ENCODE peak calls at places on chromosome 6, in five cellular contexts. B is psoas muscle, P is GM20000, V is AG09309, O is thyroid gland. A is an unnamed sample.

GRCh38 chr6:157898169-157898568 is 75.1 kb downstream of the SNX9 start:
- DNase-seq in B (no peak), P (no peak), V (no peak), O (no peak), A (no peak)

GRCh38 chr6:2630891-2631458 is 119.7 kb downstream of the MYLK4 start:
- DNase-seq in B (no peak), P (no peak), V (no peak), O (no peak), A (no peak)

GRCh38 chr6:156686429-156686939 is 90.7 kb upstream of the ARID1B start:
- DNase-seq in B (no peak), P (peak), V (no peak), O (peak), A (peak)

GRCh38 chr6:157822221-157823000 is 635 bp upstream of the SNX9 start:
- DNase-seq in B (peak), P (no peak), V (no peak), O (peak), A (no peak)

GRCh38 chr6:32087574-32088486 is 21.3 kb downstream of the TNXB start:
- DNase-seq in B (peak), P (peak), V (no peak), O (peak), A (peak)

GRCh38 chr6:83071023-83071422 is 3.6 kb downstream of the DOP1A start:
- DNase-seq in B (no peak), P (peak), V (no peak), O (no peak), A (peak)

GRCh38 chr6:34486106-34486740 is 20.3 kb downstream of the PACSIN1 start:
- DNase-seq in B (no peak), P (no peak), V (no peak), O (no peak), A (no peak)

GRCh38 chr6:116444092-116444491 is 17.1 kb upstream of the CALHM6 start:
- DNase-seq in B (no peak), P (peak), V (no peak), O (no peak), A (no peak)

GRCh38 chr6:25788305-25788922 is 33.9 kb downstream of the SLC17A4 start:
- DNase-seq in B (no peak), P (peak), V (peak), O (peak), A (peak)

GRCh38 chr6:54846243-54846856 is at the start of gene FAM83B:
- DNase-seq in B (peak), P (no peak), V (no peak), O (peak), A (no peak)

GRCh38 chr6:137432054-137432545 is 62.1 kb downstream of the OLIG3 start:
- DNase-seq in B (no peak), P (no peak), V (no peak), O (no peak), A (no peak)

GRCh38 chr6:83199865-83200230 is 6.7 kb downstream of the RWDD2A start:
- DNase-seq in B (no peak), P (no peak), V (no peak), O (no peak), A (no peak)

GRCh38 chr6:98931710-98932109 is 16.0 kb downstream of the FBXL4 start:
- DNase-seq in B (no peak), P (no peak), V (no peak), O (no peak), A (no peak)

GRCh38 chr6:65014006-65014405 is 693.0 kb downstream of the EYS start:
- DNase-seq in B (no peak), P (no peak), V (no peak), O (no peak), A (no peak)

GRCh38 chr6:35728663-35729348 is 8.0 kb upstream of the ARMC12 start:
- DNase-seq in B (peak), P (no peak), V (no peak), O (peak), A (no peak)

GRCh38 chr6:3350252-3350826 is 91.6 kb downstream of the PSMG4 start:
- DNase-seq in B (no peak), P (no peak), V (no peak), O (no peak), A (no peak)

GRCh38 chr6:156430361-156430760 is 346.8 kb upstream of the ARID1B start:
- DNase-seq in B (no peak), P (no peak), V (no peak), O (no peak), A (no peak)

GRCh38 chr6:150157076-150157475 is 14.2 kb downstream of the PPP1R14C start:
- DNase-seq in B (no peak), P (no peak), V (no peak), O (no peak), A (no peak)

GRCh38 chr6:127515234-127515793 is 3.8 kb downstream of the MTCL3 start:
- DNase-seq in B (no peak), P (peak), V (no peak), O (no peak), A (peak)

GRCh38 chr6:81241126-81241525 is 511.4 kb downstream of the TENT5A start:
- DNase-seq in B (no peak), P (no peak), V (no peak), O (no peak), A (no peak)

GRCh38 chr6:163188746-163189145 is 225.8 kb upstream of the QKI start:
- DNase-seq in B (no peak), P (no peak), V (no peak), O (no peak), A (no peak)

GRCh38 chr6:35258858-35259193 is 709 bp upstream of the ZNF76 start:
- DNase-seq in B (no peak), P (no peak), V (no peak), O (no peak), A (no peak)

GRCh38 chr6:15472626-15473025 is 190.2 kb downstream of the DTNBP1 start:
- DNase-seq in B (no peak), P (no peak), V (no peak), O (no peak), A (no peak)

GRCh38 chr6:41695825-41696224 is 39.6 kb downstream of the TFEB start:
- DNase-seq in B (no peak), P (no peak), V (no peak), O (no peak), A (no peak)

GRCh38 chr6:105714846-105715245 is 312.0 kb upstream of the PREP start:
- DNase-seq in B (no peak), P (no peak), V (no peak), O (no peak), A (no peak)

GRCh38 chr6:154800338-154800737 is 67.1 kb downstream of the SCAF8 start:
- DNase-seq in B (no peak), P (peak), V (no peak), O (no peak), A (peak)

GRCh38 chr6:63802606-63803206 is 167.1 kb downstream of the PHF3 start:
- DNase-seq in B (no peak), P (peak), V (no peak), O (no peak), A (peak)

GRCh38 chr6:167113935-167114910 is 8.7 kb upstream of the CCR6 start:
- DNase-seq in B (no peak), P (peak), V (no peak), O (no peak), A (peak)

GRCh38 chr6:30829639-30830250 is 54.6 kb upstream of the DDR1 start:
- DNase-seq in B (no peak), P (no peak), V (no peak), O (no peak), A (no peak)

GRCh38 chr6:136669299-136669699 is 119.1 kb upstream of the MAP7 start:
- DNase-seq in B (no peak), P (no peak), V (peak), O (peak), A (no peak)

GRCh38 chr6:34546551-34547321 is 9.4 kb downstream of the SPDEF start:
- DNase-seq in B (peak), P (no peak), V (no peak), O (peak), A (no peak)

GRCh38 chr6:82257088-82257774 is 9.7 kb upstream of the IBTK start:
- DNase-seq in B (no peak), P (no peak), V (no peak), O (no peak), A (no peak)

GRCh38 chr6:167150815-167151557 is 6.8 kb downstream of the GPR31 start:
- DNase-seq in B (no peak), P (peak), V (no peak), O (no peak), A (peak)

GRCh38 chr6:128098000-128098581 is 197.2 kb upstream of the THEMIS start:
- DNase-seq in B (no peak), P (no peak), V (no peak), O (no peak), A (no peak)

GRCh38 chr6:33620158-33620583 is 951 bp upstream of the ITPR3 start:
- DNase-seq in B (no peak), P (peak), V (no peak), O (peak), A (peak)

DNA sequence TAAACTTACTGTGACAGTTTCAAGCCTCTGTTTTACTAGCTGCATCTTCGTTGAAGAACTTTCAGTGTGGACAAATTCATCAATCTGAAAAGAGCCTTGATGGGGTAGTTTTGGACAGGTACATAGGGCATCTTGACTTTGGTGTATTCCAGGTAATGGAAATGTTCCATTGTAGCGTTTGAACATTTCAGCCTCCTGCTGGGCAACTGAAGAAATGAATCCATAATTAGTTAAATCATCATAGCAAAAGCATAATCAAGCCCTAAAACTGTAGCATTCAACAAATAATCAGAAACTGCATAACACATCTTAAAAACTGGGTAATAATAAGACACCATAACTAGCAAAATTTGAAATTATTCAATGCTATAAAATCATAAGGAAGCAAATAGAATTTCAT is 86.2 kb downstream of the AHI1 start:
- DNase-seq in B (no peak), P (no peak), V (no peak), O (no peak), A (no peak)
- TF ChIP-seq CTCF in B (no peak), P (no peak), V (peak), O (no peak), A (no peak)

DNA sequence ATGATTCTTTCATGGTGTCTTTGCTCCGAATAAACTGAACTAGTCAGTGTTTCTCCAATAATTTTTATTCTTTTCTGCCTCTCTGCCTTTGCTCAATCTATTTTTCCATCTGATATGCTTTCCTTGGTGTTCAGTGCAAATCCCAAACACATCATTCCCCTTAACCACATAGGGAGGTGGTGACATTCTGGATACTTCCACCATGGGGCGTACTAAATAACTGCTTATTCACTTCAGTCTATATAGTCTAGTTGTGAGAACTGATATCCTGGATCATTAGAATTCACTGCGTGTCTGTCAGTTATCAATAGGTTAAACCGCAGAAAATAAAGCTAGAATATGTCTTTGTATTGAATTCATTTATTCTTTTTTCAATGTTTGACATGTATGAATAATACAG is 83.1 kb downstream of the KCNQ5 start:
- DNase-seq in B (no peak), P (no peak), V (no peak), O (no peak), A (no peak)
- TF ChIP-seq CTCF in B (no peak), P (no peak), V (peak), O (no peak), A (no peak)

DNA sequence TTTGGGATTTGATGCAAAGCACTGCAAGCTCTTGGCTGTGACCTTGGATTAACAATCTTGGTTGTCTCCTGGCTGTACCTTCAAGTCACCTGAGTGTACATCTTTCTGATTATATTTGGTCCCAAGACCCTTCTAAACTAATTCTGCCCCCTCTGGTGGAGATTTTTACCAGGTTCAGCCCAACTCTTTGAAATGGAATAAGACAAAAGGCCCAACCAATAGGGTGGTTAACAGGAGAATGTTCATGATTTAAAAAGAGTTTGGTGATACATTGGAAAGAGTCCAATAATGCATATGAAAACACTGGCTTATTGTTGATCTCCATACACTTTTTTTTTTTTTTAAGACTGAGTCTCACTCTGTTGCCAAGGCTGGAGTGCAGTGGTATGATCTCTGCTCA is 77.5 kb upstream of the CD83 start:
- DNase-seq in B (no peak), P (no peak), V (no peak), O (no peak), A (no peak)
- TF ChIP-seq CTCF in B (no peak), P (no peak), V (no peak), O (no peak), A (no peak)

GRCh38 chr6:112557961-112558360 is 210.8 kb downstream of the RFPL4B start:
- DNase-seq in B (no peak), P (no peak), V (no peak), O (no peak), A (no peak)

GRCh38 chr6:112562348-112563220 is 215.5 kb downstream of the RFPL4B start:
- DNase-seq in B (no peak), P (no peak), V (peak), O (no peak), A (no peak)

GRCh38 chr6:112563368-112563767 is 216.2 kb downstream of the RFPL4B start:
- DNase-seq in B (no peak), P (no peak), V (peak), O (no peak), A (no peak)

GRCh38 chr6:112560651-112561050 is 213.5 kb downstream of the RFPL4B start:
- DNase-seq in B (no peak), P (no peak), V (no peak), O (no peak), A (no peak)
- TF ChIP-seq CTCF in B (no peak), P (no peak), V (no peak), O (no peak), A (no peak)